ENCODE peak calls at places on chromosomes 5 and 9, in ten cellular contexts. One of them, this sample, is unnamed.

GRCh38 chr5:57327934-57328333 is 154.1 kb downstream of the GPBP1 start:
- DNase-seq in breast epithelium: no peak
- DNase-seq in esophagus squamous epithelium: no peak
- DNase-seq in tibial nerve: no peak
- DNase-seq in heart left ventricle: no peak
- DNase-seq in IMR-90: peak
- DNase-seq in H1: no peak
- DNase-seq in ovary: no peak
- DNase-seq in Peyer's patch: no peak
- DNase-seq in stomach: peak
- DNase-seq in this sample: peak

GRCh38 chr5:34571380-34572041 is 84.6 kb upstream of the RAI14 start:
- DNase-seq in stomach: no peak
- DNase-seq in heart left ventricle: no peak
- DNase-seq in Peyer's patch: no peak
- DNase-seq in tibial nerve: no peak
- DNase-seq in esophagus squamous epithelium: no peak
- DNase-seq in breast epithelium: no peak
- DNase-seq in IMR-90: peak
- DNase-seq in H1: no peak
- DNase-seq in ovary: no peak
- DNase-seq in this sample: peak

GRCh38 chr5:11273180-11273882 is 512.3 kb upstream of the DAP start:
- DNase-seq in tibial nerve: no peak
- DNase-seq in ovary: no peak
- DNase-seq in IMR-90: no peak
- DNase-seq in H1: no peak
- DNase-seq in esophagus squamous epithelium: no peak
- DNase-seq in stomach: no peak
- DNase-seq in Peyer's patch: no peak
- DNase-seq in heart left ventricle: no peak
- DNase-seq in breast epithelium: no peak
- DNase-seq in this sample: no peak

GRCh38 chr9:133916159-133916541 is 76.0 kb downstream of the VAV2 start:
- DNase-seq in breast epithelium: no peak
- DNase-seq in ovary: no peak
- DNase-seq in esophagus squamous epithelium: no peak
- DNase-seq in IMR-90: no peak
- DNase-seq in heart left ventricle: no peak
- DNase-seq in Peyer's patch: no peak
- DNase-seq in stomach: no peak
- DNase-seq in tibial nerve: no peak
- DNase-seq in H1: no peak
- DNase-seq in this sample: no peak

GRCh38 chr5:5229405-5229804 is 89.3 kb downstream of the ADAMTS16 start:
- DNase-seq in ovary: no peak
- DNase-seq in stomach: no peak
- DNase-seq in tibial nerve: no peak
- DNase-seq in H1: no peak
- DNase-seq in heart left ventricle: no peak
- DNase-seq in esophagus squamous epithelium: no peak
- DNase-seq in Peyer's patch: no peak
- DNase-seq in breast epithelium: no peak
- DNase-seq in IMR-90: no peak
- DNase-seq in this sample: no peak

GRCh38 chr5:113140837-113141661 is 164.5 kb downstream of the DCP2 start:
- DNase-seq in IMR-90: peak
- DNase-seq in heart left ventricle: no peak
- DNase-seq in H1: no peak
- DNase-seq in esophagus squamous epithelium: no peak
- DNase-seq in Peyer's patch: peak
- DNase-seq in stomach: no peak
- DNase-seq in tibial nerve: peak
- DNase-seq in breast epithelium: no peak
- DNase-seq in ovary: no peak
- DNase-seq in this sample: peak

GRCh38 chr5:9108156-9108555 is 437.7 kb downstream of the SEMA5A start:
- DNase-seq in stomach: no peak
- DNase-seq in Peyer's patch: no peak
- DNase-seq in heart left ventricle: no peak
- DNase-seq in IMR-90: peak
- DNase-seq in breast epithelium: no peak
- DNase-seq in tibial nerve: no peak
- DNase-seq in H1: no peak
- DNase-seq in esophagus squamous epithelium: no peak
- DNase-seq in ovary: no peak
- DNase-seq in this sample: no peak

GRCh38 chr5:123610209-123610608 is 98.2 kb downstream of the CSNK1G3 start:
- DNase-seq in ovary: no peak
- DNase-seq in tibial nerve: no peak
- DNase-seq in IMR-90: peak
- DNase-seq in heart left ventricle: no peak
- DNase-seq in H1: no peak
- DNase-seq in esophagus squamous epithelium: no peak
- DNase-seq in Peyer's patch: no peak
- DNase-seq in stomach: no peak
- DNase-seq in breast epithelium: no peak
- DNase-seq in this sample: no peak

GRCh38 chr5:106127341-106127781 is 1543.4 kb downstream of the EFNA5 start:
- DNase-seq in ovary: no peak
- DNase-seq in breast epithelium: no peak
- DNase-seq in stomach: no peak
- DNase-seq in H1: no peak
- DNase-seq in tibial nerve: no peak
- DNase-seq in Peyer's patch: no peak
- DNase-seq in esophagus squamous epithelium: no peak
- DNase-seq in IMR-90: peak
- DNase-seq in heart left ventricle: no peak
- DNase-seq in this sample: no peak

GRCh38 chr9:91427873-91428272 is 4.2 kb upstream of the NFIL3 start:
- DNase-seq in IMR-90: peak
- DNase-seq in breast epithelium: no peak
- DNase-seq in heart left ventricle: no peak
- DNase-seq in ovary: no peak
- DNase-seq in stomach: no peak
- DNase-seq in Peyer's patch: no peak
- DNase-seq in esophagus squamous epithelium: no peak
- DNase-seq in H1: no peak
- DNase-seq in tibial nerve: no peak
- DNase-seq in this sample: peak

GRCh38 chr5:68383888-68384310 is 168.3 kb downstream of the PIK3R1 start:
- DNase-seq in stomach: no peak
- DNase-seq in Peyer's patch: peak
- DNase-seq in ovary: no peak
- DNase-seq in IMR-90: no peak
- DNase-seq in esophagus squamous epithelium: no peak
- DNase-seq in H1: no peak
- DNase-seq in tibial nerve: no peak
- DNase-seq in breast epithelium: no peak
- DNase-seq in heart left ventricle: no peak
- DNase-seq in this sample: no peak

GRCh38 chr5:181221105-181221791 is 1.8 kb upstream of the TRIM41 start:
- DNase-seq in ovary: no peak
- DNase-seq in breast epithelium: no peak
- DNase-seq in Peyer's patch: peak
- DNase-seq in heart left ventricle: no peak
- DNase-seq in tibial nerve: no peak
- DNase-seq in H1: no peak
- DNase-seq in IMR-90: no peak
- DNase-seq in stomach: no peak
- DNase-seq in esophagus squamous epithelium: no peak
- DNase-seq in this sample: no peak

GRCh38 chr5:181218795-181219124 is 4.3 kb upstream of the TRIM41 start:
- DNase-seq in IMR-90: no peak
- DNase-seq in esophagus squamous epithelium: no peak
- DNase-seq in breast epithelium: no peak
- DNase-seq in ovary: no peak
- DNase-seq in heart left ventricle: no peak
- DNase-seq in H1: no peak
- DNase-seq in Peyer's patch: no peak
- DNase-seq in tibial nerve: no peak
- DNase-seq in stomach: no peak
- DNase-seq in this sample: no peak

GRCh38 chr5:181221792-181222629 is 1.1 kb upstream of the TRIM41 start:
- DNase-seq in ovary: peak
- DNase-seq in H1: peak
- DNase-seq in esophagus squamous epithelium: no peak
- DNase-seq in tibial nerve: peak
- DNase-seq in Peyer's patch: peak
- DNase-seq in IMR-90: peak
- DNase-seq in stomach: peak
- DNase-seq in breast epithelium: peak
- DNase-seq in heart left ventricle: peak
- DNase-seq in this sample: peak

GRCh38 chr5:181219262-181220177 is 3.6 kb upstream of the TRIM41 start:
- DNase-seq in IMR-90: no peak
- DNase-seq in tibial nerve: no peak
- DNase-seq in ovary: no peak
- DNase-seq in breast epithelium: no peak
- DNase-seq in esophagus squamous epithelium: no peak
- DNase-seq in heart left ventricle: no peak
- DNase-seq in stomach: no peak
- DNase-seq in H1: no peak
- DNase-seq in Peyer's patch: no peak
- DNase-seq in this sample: no peak

GRCh38 chr5:181220178-181220515 is 2.9 kb upstream of the TRIM41 start:
- DNase-seq in esophagus squamous epithelium: no peak
- DNase-seq in breast epithelium: no peak
- DNase-seq in Peyer's patch: no peak
- DNase-seq in tibial nerve: no peak
- DNase-seq in H1: no peak
- DNase-seq in IMR-90: no peak
- DNase-seq in stomach: no peak
- DNase-seq in ovary: no peak
- DNase-seq in heart left ventricle: no peak
- DNase-seq in this sample: no peak
- TF ChIP-seq POLR2A in esophagus squamous epithelium: no peak
- TF ChIP-seq POLR2A in breast epithelium: no peak
- TF ChIP-seq POLR2A in Peyer's patch: no peak
- TF ChIP-seq POLR2A in tibial nerve: no peak
- TF ChIP-seq POLR2A in H1: no peak
- TF ChIP-seq POLR2A in IMR-90: no peak
- TF ChIP-seq POLR2A in stomach: no peak
- TF ChIP-seq POLR2A in ovary: no peak
- TF ChIP-seq POLR2A in heart left ventricle: no peak
- TF ChIP-seq POLR2A in this sample: no peak

GRCh38 chr9:35563791-35564197 is 41.3 kb upstream of the TESK1 start:
- DNase-seq in H1: no peak
- DNase-seq in heart left ventricle: peak
- DNase-seq in esophagus squamous epithelium: no peak
- DNase-seq in Peyer's patch: no peak
- DNase-seq in breast epithelium: no peak
- DNase-seq in tibial nerve: no peak
- DNase-seq in IMR-90: no peak
- DNase-seq in stomach: peak
- DNase-seq in ovary: peak
- DNase-seq in this sample: no peak

GRCh38 chr9:35566417-35566816 is 38.6 kb upstream of the TESK1 start:
- DNase-seq in Peyer's patch: no peak
- DNase-seq in IMR-90: no peak
- DNase-seq in H1: no peak
- DNase-seq in stomach: no peak
- DNase-seq in ovary: no peak
- DNase-seq in breast epithelium: no peak
- DNase-seq in tibial nerve: no peak
- DNase-seq in heart left ventricle: no peak
- DNase-seq in esophagus squamous epithelium: no peak
- DNase-seq in this sample: no peak

GRCh38 chr9:35562895-35563746 is 41.9 kb upstream of the TESK1 start:
- DNase-seq in stomach: no peak
- DNase-seq in Peyer's patch: no peak
- DNase-seq in esophagus squamous epithelium: no peak
- DNase-seq in heart left ventricle: no peak
- DNase-seq in ovary: no peak
- DNase-seq in IMR-90: no peak
- DNase-seq in tibial nerve: no peak
- DNase-seq in H1: no peak
- DNase-seq in breast epithelium: no peak
- DNase-seq in this sample: no peak

GRCh38 chr9:35561468-35562261 is 43.4 kb upstream of the TESK1 start:
- DNase-seq in Peyer's patch: no peak
- DNase-seq in tibial nerve: no peak
- DNase-seq in esophagus squamous epithelium: no peak
- DNase-seq in IMR-90: no peak
- DNase-seq in breast epithelium: no peak
- DNase-seq in H1: no peak
- DNase-seq in ovary: no peak
- DNase-seq in stomach: no peak
- DNase-seq in heart left ventricle: no peak
- DNase-seq in this sample: no peak

DNA sequence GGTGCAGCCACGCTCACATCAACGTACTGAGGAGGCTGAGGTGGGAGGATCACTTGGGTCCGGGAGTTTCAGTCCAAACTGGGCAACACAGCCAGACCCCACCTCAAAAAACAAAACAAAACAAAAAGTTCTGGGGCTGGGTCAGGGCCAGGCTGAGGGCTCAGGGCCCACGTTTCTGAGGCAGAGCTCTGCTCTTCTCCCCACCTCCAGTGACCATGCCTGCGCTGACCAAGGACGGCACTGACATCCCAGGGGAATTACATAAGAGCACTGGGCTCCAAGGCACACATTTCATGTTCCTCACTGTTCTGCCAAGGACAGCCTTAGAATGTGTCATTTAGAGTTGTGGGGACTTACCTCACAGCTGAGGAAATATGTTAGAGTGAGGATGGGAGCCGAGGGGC is 40.4 kb upstream of the TESK1 start:
- DNase-seq in stomach: no peak
- DNase-seq in esophagus squamous epithelium: no peak
- DNase-seq in breast epithelium: no peak
- DNase-seq in tibial nerve: no peak
- DNase-seq in H1: no peak
- DNase-seq in IMR-90: no peak
- DNase-seq in ovary: no peak
- DNase-seq in heart left ventricle: no peak
- DNase-seq in Peyer's patch: no peak
- DNase-seq in this sample: no peak
- TF ChIP-seq POLR2A in stomach: no peak
- TF ChIP-seq POLR2A in esophagus squamous epithelium: no peak
- TF ChIP-seq POLR2A in breast epithelium: no peak
- TF ChIP-seq POLR2A in tibial nerve: no peak
- TF ChIP-seq POLR2A in H1: no peak
- TF ChIP-seq POLR2A in IMR-90: no peak
- TF ChIP-seq POLR2A in ovary: no peak
- TF ChIP-seq POLR2A in heart left ventricle: no peak
- TF ChIP-seq POLR2A in Peyer's patch: no peak
- TF ChIP-seq POLR2A in this sample: no peak

GRCh38 chr9:135992486-135993408 is 31.6 kb upstream of the UBAC1 start:
- DNase-seq in heart left ventricle: peak
- DNase-seq in stomach: peak
- DNase-seq in ovary: peak
- DNase-seq in tibial nerve: peak
- DNase-seq in H1: no peak
- DNase-seq in esophagus squamous epithelium: no peak
- DNase-seq in breast epithelium: peak
- DNase-seq in IMR-90: peak
- DNase-seq in Peyer's patch: peak
- DNase-seq in this sample: peak
- TF ChIP-seq POLR2A in heart left ventricle: no peak
- TF ChIP-seq POLR2A in stomach: no peak
- TF ChIP-seq POLR2A in ovary: peak
- TF ChIP-seq POLR2A in tibial nerve: no peak
- TF ChIP-seq POLR2A in H1: no peak
- TF ChIP-seq POLR2A in esophagus squamous epithelium: peak
- TF ChIP-seq POLR2A in breast epithelium: no peak
- TF ChIP-seq POLR2A in IMR-90: peak
- TF ChIP-seq POLR2A in Peyer's patch: no peak
- TF ChIP-seq POLR2A in this sample: peak

GRCh38 chr5:55714749-55715148 is 2.6 kb upstream of the SLC38A9 start:
- DNase-seq in Peyer's patch: no peak
- DNase-seq in breast epithelium: no peak
- DNase-seq in tibial nerve: no peak
- DNase-seq in stomach: no peak
- DNase-seq in H1: no peak
- DNase-seq in esophagus squamous epithelium: no peak
- DNase-seq in IMR-90: no peak
- DNase-seq in heart left ventricle: no peak
- DNase-seq in ovary: no peak
- DNase-seq in this sample: no peak
- TF ChIP-seq POLR2A in Peyer's patch: no peak
- TF ChIP-seq POLR2A in breast epithelium: no peak
- TF ChIP-seq POLR2A in tibial nerve: no peak
- TF ChIP-seq POLR2A in stomach: no peak
- TF ChIP-seq POLR2A in H1: no peak
- TF ChIP-seq POLR2A in esophagus squamous epithelium: no peak
- TF ChIP-seq POLR2A in IMR-90: no peak
- TF ChIP-seq POLR2A in heart left ventricle: no peak
- TF ChIP-seq POLR2A in ovary: no peak
- TF ChIP-seq POLR2A in this sample: no peak